ENCODE peak calls at places on chromosomes 4 and X, in five cellular contexts. D is BJ, U is epithelial cell of proximal tubule, A is cardiac muscle cell, X is Peyer's patch. S is an unnamed sample.

GRCh38 chr4:159107203-159107921 is 4.5 kb downstream of the RAPGEF2 start:
- DNase-seq in D (no peak), U (no peak), A (no peak), X (no peak), S (no peak)

GRCh38 chrX:153474718-153475117 is 4.3 kb upstream of the HAUS7 start:
- DNase-seq in D (no peak), U (no peak), A (peak), X (peak), S (peak)

GRCh38 chrX:45765281-45765680 is 564.6 kb upstream of the DIPK2B start:
- DNase-seq in D (no peak), U (no peak), A (no peak), X (no peak), S (no peak)

GRCh38 chr4:151324124-151324448 is 1.3 kb downstream of the SH3D19 start:
- DNase-seq in D (no peak), U (no peak), A (no peak), X (no peak), S (no peak)

GRCh38 chr4:182250446-182250845 is 7.2 kb downstream of the TENM3 start:
- DNase-seq in D (no peak), U (no peak), A (no peak), X (no peak), S (no peak)

GRCh38 chr4:82801910-82802521 is 3.4 kb upstream of the SCD5 start:
- DNase-seq in D (no peak), U (no peak), A (peak), X (no peak), S (peak)

GRCh38 chrX:51803833-51804232 is 60.6 kb downstream of the GSPT2 start:
- DNase-seq in D (no peak), U (no peak), A (peak), X (no peak), S (no peak)

GRCh38 chr4:2939383-2940243 is 23.6 kb downstream of the NOP14 start:
- DNase-seq in D (no peak), U (no peak), A (no peak), X (no peak), S (no peak)

GRCh38 chrX:11532291-11533075 is 133.2 kb downstream of the ARHGAP6 start:
- DNase-seq in D (no peak), U (no peak), A (no peak), X (no peak), S (no peak)

GRCh38 chr4:77021614-77022089 is 54.1 kb downstream of the CCNI start:
- DNase-seq in D (peak), U (no peak), A (peak), X (no peak), S (peak)

GRCh38 chr4:114015444-114015899 is 36.0 kb upstream of the ARSJ start:
- DNase-seq in D (peak), U (peak), A (peak), X (no peak), S (peak)

GRCh38 chrX:23365541-23365940 is 30.9 kb downstream of the PTCHD1 start:
- DNase-seq in D (no peak), U (no peak), A (no peak), X (no peak), S (no peak)

GRCh38 chr4:185421366-185422124 is 4.2 kb downstream of the UFSP2 start:
- DNase-seq in D (peak), U (no peak), A (peak), X (no peak), S (peak)

GRCh38 chr4:25368315-25368714 is 8.7 kb upstream of the ANAPC4 start:
- DNase-seq in D (no peak), U (no peak), A (peak), X (no peak), S (no peak)

GRCh38 chr4:108205859-108206258 is 37.1 kb upstream of the LEF1 start:
- DNase-seq in D (no peak), U (no peak), A (no peak), X (no peak), S (no peak)

GRCh38 chr4:115370490-115370889 is 257.1 kb upstream of the NDST4 start:
- DNase-seq in D (no peak), U (no peak), A (no peak), X (no peak), S (no peak)

GRCh38 chr4:600850-601515 is 24.4 kb upstream of the PDE6B start:
- DNase-seq in D (no peak), U (no peak), A (no peak), X (no peak), S (no peak)

GRCh38 chr4:32624943-32625603 is 1904.9 kb downstream of the PCDH7 start:
- DNase-seq in D (no peak), U (peak), A (peak), X (no peak), S (peak)

GRCh38 chr4:56656346-56656643 is 24.8 kb downstream of the HOPX start:
- DNase-seq in D (no peak), U (no peak), A (no peak), X (peak), S (no peak)

GRCh38 chr4:182775075-182775474 is 142.1 kb downstream of the DCTD start:
- DNase-seq in D (no peak), U (no peak), A (no peak), X (no peak), S (no peak)

GRCh38 chr4:55661398-55662056 is 25.4 kb upstream of the NMU start:
- DNase-seq in D (no peak), U (no peak), A (no peak), X (no peak), S (no peak)

GRCh38 chr4:121189811-121190210 is 25.7 kb upstream of the TNIP3 start:
- DNase-seq in D (no peak), U (no peak), A (no peak), X (peak), S (no peak)

GRCh38 chr4:55547918-55548317 is 1.2 kb upstream of the CLOCK start:
- DNase-seq in D (no peak), U (no peak), A (no peak), X (no peak), S (no peak)

GRCh38 chrX:155995476-155995875 is 2.0 kb upstream of the IL9R start:
- DNase-seq in D (no peak), U (no peak), A (no peak), X (no peak), S (no peak)

DNA sequence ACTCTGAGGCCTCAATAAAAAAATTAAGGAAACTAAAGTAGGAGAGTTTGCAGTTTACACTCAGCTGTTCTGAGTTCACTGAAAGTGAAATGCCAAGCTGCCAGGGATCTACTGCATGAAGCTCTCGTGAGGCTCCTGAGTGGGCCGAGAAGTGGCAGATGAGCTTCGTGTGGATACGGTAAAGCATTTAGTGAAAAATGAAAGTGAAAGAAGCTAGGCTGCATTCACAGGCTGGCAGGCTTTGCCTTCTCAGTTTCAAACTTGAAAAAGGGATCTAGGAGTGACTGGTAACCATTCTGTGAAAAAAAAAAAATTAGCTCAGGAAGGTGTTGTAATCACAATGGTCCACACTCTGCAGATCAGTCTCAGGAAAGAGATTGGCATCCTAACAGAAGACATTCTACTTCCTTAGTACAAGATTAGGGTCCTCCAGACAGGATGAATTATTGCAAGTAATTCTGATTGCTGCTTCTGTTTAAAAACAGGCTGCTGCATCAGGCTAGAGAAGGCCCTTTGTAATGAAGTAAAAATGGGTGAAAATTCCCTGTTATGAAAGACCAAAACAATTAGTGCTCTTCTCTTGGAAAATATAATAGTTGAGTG is 679.9 kb downstream of the RPA4 start:
- DNase-seq in D (peak), U (peak), A (peak), X (peak), S (peak)
- H3K4me3 ChIP-seq in D (peak), U (peak), A (no peak), X (peak), S (peak)

DNA sequence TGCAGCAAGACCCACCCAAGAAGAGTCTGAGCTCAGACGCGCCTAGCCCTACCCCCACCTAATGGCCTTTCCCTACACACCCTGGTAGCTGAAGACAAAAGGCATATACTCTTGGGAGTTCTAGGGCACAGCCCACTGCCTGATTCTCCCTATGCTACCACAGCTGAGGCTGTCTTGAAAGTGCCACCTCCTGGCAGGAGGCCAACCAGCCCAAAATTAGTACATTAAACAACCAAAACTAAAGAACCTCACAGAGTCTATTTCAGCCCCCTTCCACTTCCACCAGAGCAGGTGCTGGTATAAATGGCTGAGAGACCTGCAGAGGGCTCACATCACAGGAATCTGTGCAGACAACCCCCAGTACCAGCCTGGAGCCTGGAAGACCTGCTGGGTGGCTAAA is 119.1 kb downstream of the HMGN5 start:
- DNase-seq in D (no peak), U (no peak), A (no peak), X (no peak), S (no peak)
- TF ChIP-seq CTCF in D (no peak), U (no peak), A (no peak), X (no peak), S (no peak)

GRCh38 chr4:78513411-78513975 is 38.1 kb upstream of the ANXA3 start:
- DNase-seq in D (no peak), U (no peak), A (peak), X (no peak), S (no peak)
- H3K4me3 ChIP-seq in D (no peak), U (no peak), A (no peak), X (no peak), S (no peak)

DNA sequence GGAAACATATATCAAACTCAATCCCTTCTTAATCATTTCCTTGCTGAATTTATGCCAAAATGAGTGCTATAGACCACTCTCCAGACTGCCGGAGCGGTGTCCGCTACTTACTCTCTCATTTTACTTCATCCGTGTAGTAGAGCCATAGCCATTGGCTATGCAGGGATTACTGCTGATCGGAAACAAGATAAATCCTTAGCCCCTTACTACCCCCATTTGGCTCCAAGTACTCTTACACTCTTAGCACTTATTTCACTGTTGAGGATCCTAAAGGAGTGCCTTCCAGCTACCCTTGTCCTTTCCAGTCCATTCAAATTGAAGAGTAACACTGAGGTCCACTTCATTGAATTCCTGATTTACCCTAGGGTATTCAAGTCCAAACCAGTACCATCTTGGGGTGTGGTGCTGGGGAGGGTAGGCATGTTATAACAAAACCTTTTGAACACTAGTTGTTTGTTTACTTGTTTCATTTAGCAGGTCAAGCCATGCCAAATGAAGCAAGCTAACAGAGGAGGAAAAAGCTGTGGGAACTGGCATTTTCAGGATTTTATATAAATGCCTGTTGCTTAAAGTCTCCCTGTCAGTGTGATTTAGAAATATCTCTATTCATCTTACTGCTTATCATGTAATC is 715.1 kb downstream of the FSTL5 start:
- DNase-seq in D (no peak), U (no peak), A (no peak), X (no peak), S (no peak)
- TF ChIP-seq CTCF in D (no peak), U (no peak), A (no peak), X (no peak), S (no peak)

DNA sequence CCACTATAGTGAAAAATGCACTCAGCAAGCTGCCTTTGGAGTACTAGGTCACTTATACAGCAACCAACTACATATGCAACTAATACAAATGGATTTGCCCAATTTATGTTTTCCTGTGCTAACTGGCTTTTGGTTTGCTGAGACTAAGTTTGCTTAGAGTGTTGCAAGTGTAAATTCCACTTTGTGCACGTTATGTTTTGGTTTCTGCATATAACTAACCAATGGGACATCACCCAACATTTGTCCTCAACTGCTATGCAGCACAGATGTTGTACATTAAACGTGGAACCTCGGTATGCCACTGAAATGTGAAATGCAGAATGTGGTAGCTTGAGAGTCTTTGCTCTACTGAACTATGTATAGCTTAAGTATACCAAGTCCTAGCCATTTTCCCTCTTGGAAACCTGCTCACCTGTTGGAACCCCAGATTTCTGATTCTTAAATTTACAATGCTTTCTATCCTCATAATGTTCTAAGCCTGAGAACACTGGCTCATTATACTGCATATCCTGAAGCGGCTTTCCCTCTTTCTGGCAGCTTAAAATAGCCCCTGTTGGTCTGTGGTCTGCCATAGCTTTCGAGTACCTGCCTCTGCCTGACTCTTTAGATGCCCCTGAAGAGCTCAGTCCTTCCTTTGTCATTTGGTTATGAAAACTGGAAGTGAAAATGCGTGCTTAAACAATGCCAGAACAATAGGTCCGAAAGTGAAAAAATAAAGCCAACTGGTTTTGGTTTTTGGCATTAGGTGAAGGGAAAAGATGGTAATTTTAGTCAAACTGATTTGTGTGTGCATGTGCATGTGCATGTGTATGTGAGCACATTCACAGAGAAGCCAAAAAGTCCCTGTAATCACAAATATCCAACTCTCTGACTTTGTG is 158.0 kb downstream of the SH2D1A start:
- DNase-seq in D (no peak), U (no peak), A (no peak), X (no peak), S (peak)
- H3K4me3 ChIP-seq in D (no peak), U (no peak), A (no peak), X (no peak), S (no peak)

S was measured in foreskin fibroblast.